ENCODE peak calls at places on chromosomes 13 and 19, in ten cellular contexts. B is stimulated activated naive CD8-positive, alpha-beta T cell treated with anti-CD3 and anti-CD28 coated beads, Interleukin-15, Interleukin-2, amounts not matched to agents 100 U/mL and 50 U/mL, for 24 hours; C is anterior cingulate cortex; M is fibroblast of villous mesenchyme; W is testis; O is breast epithelium; R is activated B cell treated with CpG ODN at 0.5 μM for 24 hours; N is NCI-H1417; U is T-helper 1 cell; D is DMS53. Y is an unnamed sample.

GRCh38 chr19:49097453-49098288 is 12.4 kb downstream of the SNRNP70 start:
- DNase-seq in B (peak), C (peak), M (peak), W (peak), O (peak), R (peak), N (peak), U (peak), D (peak), Y (no peak)

GRCh38 chr19:18756896-18757295 is 34.2 kb downstream of the COMP start:
- DNase-seq in B (no peak), C (no peak), M (no peak), W (no peak), O (peak), R (no peak), N (peak), U (no peak), D (no peak), Y (no peak)

GRCh38 chr13:37429976-37430375 is 168.6 kb downstream of the POSTN start:
- DNase-seq in B (no peak), C (no peak), M (peak), W (no peak), O (no peak), R (no peak), N (no peak), U (no peak), D (no peak), Y (no peak)

GRCh38 chr19:48351341-48351752 is 12.4 kb downstream of the TMEM143 start:
- DNase-seq in B (peak), C (no peak), M (peak), W (peak), O (peak), R (peak), N (peak), U (peak), D (peak), Y (no peak)

GRCh38 chr19:42155796-42156195 is 23.6 kb upstream of the POU2F2 start:
- DNase-seq in B (no peak), C (no peak), M (no peak), W (no peak), O (no peak), R (no peak), N (peak), U (no peak), D (no peak), Y (no peak)

GRCh38 chr13:68708336-68708908 is 1399.2 kb upstream of the ATXN8OS start:
- DNase-seq in B (no peak), C (no peak), M (peak), W (peak), O (no peak), R (no peak), N (no peak), U (no peak), D (no peak), Y (no peak)

GRCh38 chr13:111044087-111044830 is 70.9 kb upstream of the ARHGEF7 start:
- DNase-seq in B (no peak), C (no peak), M (no peak), W (no peak), O (no peak), R (no peak), N (no peak), U (no peak), D (no peak), Y (no peak)

GRCh38 chr13:49113526-49114286 is 106.4 kb upstream of the MLNR start:
- DNase-seq in B (no peak), C (no peak), M (peak), W (no peak), O (no peak), R (no peak), N (no peak), U (no peak), D (peak), Y (peak)

GRCh38 chr13:51370116-51370515 is 30.6 kb downstream of the SERPINE3 start:
- DNase-seq in B (no peak), C (no peak), M (peak), W (no peak), O (no peak), R (no peak), N (no peak), U (no peak), D (no peak), Y (no peak)

GRCh38 chr13:61648546-61648945 is 232.9 kb upstream of the PCDH20 start:
- DNase-seq in B (no peak), C (no peak), M (no peak), W (no peak), O (no peak), R (no peak), N (no peak), U (no peak), D (no peak), Y (no peak)

GRCh38 chr13:38141792-38142191 is 207.9 kb upstream of the UFM1 start:
- DNase-seq in B (no peak), C (no peak), M (no peak), W (no peak), O (no peak), R (no peak), N (no peak), U (no peak), D (no peak), Y (no peak)

GRCh38 chr13:24505756-24506155 is 6.8 kb downstream of the PARP4 start:
- DNase-seq in B (no peak), C (no peak), M (no peak), W (no peak), O (no peak), R (no peak), N (no peak), U (no peak), D (no peak), Y (no peak)

GRCh38 chr13:75217949-75218348 is 264.0 kb downstream of the TBC1D4 start:
- DNase-seq in B (no peak), C (no peak), M (peak), W (peak), O (no peak), R (no peak), N (peak), U (no peak), D (no peak), Y (peak)

Y was measured in kidney epithelial cell.